ENCODE peak calls at places on chromosomes 13 and 19, in seven cellular contexts. N, C, P, U, Q, Z and F are unnamed samples.

GRCh38 chr19:39133431-39134270 is 8.1 kb downstream of the PAK4 start:
- DNase-seq in P (peak; percentile 46), N (no peak), U (no peak), Q (no peak), Z (peak; percentile 53), C (no peak), F (no peak)

GRCh38 chr13:85798999-85799646 is at the start of gene SLITRK6:
- DNase-seq in N (peak; percentile 58), U (peak; percentile 35), C (peak; percentile 85), Z (peak; percentile 24), Q (no peak), P (peak; percentile 87), F (peak; percentile 83)

GRCh38 chr13:110379905-110380341 is 72.8 kb downstream of the COL4A2 start:
- DNase-seq in Z (peak; percentile 81), U (peak; percentile 58), N (no peak), C (peak; percentile 89), P (peak; percentile 89), Q (peak; percentile 59), F (peak; percentile 74)

GRCh38 chr13:28819748-28820098 is 416 bp upstream of the MTUS2 start:
- DNase-seq in C (peak; percentile 32), Q (peak; percentile 92), P (peak; percentile 77), U (peak; percentile 81), N (peak; percentile 78), Z (peak; percentile 35), F (peak; percentile 49)

GRCh38 chr19:335072-335471 is 9.5 kb downstream of the MIER2 start:
- DNase-seq in N (no peak), Z (no peak), U (no peak), Q (no peak), C (no peak), P (no peak), F (no peak)

GRCh38 chr13:68176486-68176885 is 946.4 kb upstream of the PCDH9 start:
- DNase-seq in Z (no peak), N (no peak), P (no peak), Q (no peak), C (peak; percentile 36), U (no peak), F (peak; percentile 76)

GRCh38 chr13:106378263-106378662 is 157.2 kb downstream of the EFNB2 start:
- DNase-seq in U (no peak), P (no peak), C (no peak), Q (no peak), N (no peak), Z (no peak), F (no peak)

GRCh38 chr19:35006342-35006998 is 6.3 kb downstream of the GRAMD1A start:
- DNase-seq in C (peak; percentile 77), N (no peak), U (no peak), P (no peak), Z (peak; percentile 82), Q (no peak), F (peak; percentile 20)

GRCh38 chr19:21143846-21144245 is 2.0 kb downstream of the ZNF431 start:
- DNase-seq in N (no peak), C (no peak), P (no peak), Z (peak; percentile 80), U (no peak), Q (no peak), F (peak; percentile 3)

GRCh38 chr13:41707192-41707858 is 250.0 kb downstream of the RGCC start:
- DNase-seq in Z (no peak), N (no peak), P (no peak), C (no peak), U (no peak), Q (no peak), F (no peak)

GRCh38 chr19:19661675-19662251 is 1.7 kb downstream of the ATP13A1 start:
- DNase-seq in N (no peak), P (peak; percentile 54), Z (no peak), U (peak; percentile 26), C (no peak), Q (peak; percentile 30), F (no peak)

GRCh38 chr13:35499131-35500051 is 22.9 kb upstream of the MAB21L1 start:
- DNase-seq in N (no peak), U (no peak), P (no peak), Z (no peak), C (no peak), Q (no peak), F (no peak)

GRCh38 chr13:42707003-42707402 is 74.4 kb upstream of the FAM216B start:
- DNase-seq in U (no peak), C (peak; percentile 18), Q (no peak), Z (no peak), N (no peak), P (no peak), F (no peak)

GRCh38 chr13:98267080-98267912 is 90.2 kb upstream of the RNF113B start:
- DNase-seq in Z (peak; percentile 35), Q (no peak), P (no peak), N (no peak), U (no peak), C (peak; percentile 79), F (peak; percentile 74)

GRCh38 chr19:29678484-29679106 is 13.3 kb downstream of the PLEKHF1 start:
- DNase-seq in N (no peak), C (no peak), P (no peak), Q (no peak), Z (no peak), U (no peak), F (no peak)

GRCh38 chr13:109576331-109576813 is 210.0 kb downstream of the IRS2 start:
- DNase-seq in Z (no peak), Q (no peak), C (no peak), N (no peak), U (no peak), P (peak; percentile 4), F (no peak)

GRCh38 chr19:31438401-31439269 is 89.4 kb upstream of the TSHZ3 start:
- DNase-seq in U (no peak), N (no peak), Q (peak; percentile 17), P (no peak), C (no peak), Z (peak; percentile 18), F (no peak)

GRCh38 chr19:31439270-31439573 is 90.0 kb upstream of the TSHZ3 start:
- DNase-seq in N (no peak), Z (no peak), Q (peak; percentile 19), C (no peak), P (no peak), U (no peak), F (no peak)

GRCh38 chr19:31432411-31432810 is 83.2 kb upstream of the TSHZ3 start:
- DNase-seq in Z (no peak), C (no peak), Q (peak; percentile 11), N (no peak), P (no peak), U (no peak), F (no peak)

GRCh38 chr19:31430381-31430780 is 81.1 kb upstream of the TSHZ3 start:
- DNase-seq in Q (peak; percentile 2), U (no peak), Z (peak; percentile 67), C (no peak), N (no peak), P (no peak), F (no peak)

GRCh38 chr19:31436121-31436776 is 87.0 kb upstream of the TSHZ3 start:
- DNase-seq in Q (peak; percentile 24), U (no peak), N (no peak), P (no peak), Z (peak; percentile 58), C (peak; percentile 24), F (peak; percentile 63)
- H3K18ac ChIP-seq in Q (no peak overlapping the region), U (no peak overlapping the region), N (no peak overlapping the region), P (no peak overlapping the region), Z (no peak overlapping the region), C (no peak overlapping the region), F (no peak overlapping the region)

GRCh38 chr13:111584101-111584500 is 263.7 kb downstream of the TEX29 start:
- DNase-seq in Z (no peak), U (no peak), P (no peak), N (no peak), C (no peak), Q (no peak), F (no peak)
- H3K18ac ChIP-seq in Z (no peak overlapping the region), U (no peak overlapping the region), P (no peak overlapping the region), N (no peak overlapping the region), C (no peak overlapping the region), Q (no peak overlapping the region), F (no peak overlapping the region)

GRCh38 chr13:32617112-32617511 is 30.9 kb downstream of the PDS5B start:
- DNase-seq in P (no peak), Z (no peak), C (no peak), Q (no peak), U (no peak), N (no peak), F (no peak)
- H3K18ac ChIP-seq in P (no peak overlapping the region), Z (no peak overlapping the region), C (no peak overlapping the region), Q (no peak overlapping the region), U (no peak overlapping the region), N (no peak overlapping the region), F (no peak overlapping the region)

GRCh38 chr13:114068723-114069322 is 63.6 kb downstream of the RASA3 start:
- DNase-seq in N (no peak), Z (no peak), C (peak; percentile 77), Q (no peak), U (no peak), P (peak; percentile 81), F (peak; percentile 86)

GRCh38 chr13:114067381-114067885 is 65.0 kb downstream of the RASA3 start:
- DNase-seq in P (no peak), Z (no peak), Q (no peak), C (peak; percentile 68), N (no peak), U (no peak), F (peak; percentile 61)

GRCh38 chr13:114066956-114067355 is 65.5 kb downstream of the RASA3 start:
- DNase-seq in C (no peak), Z (no peak), U (no peak), N (no peak), P (no peak), Q (no peak), F (no peak)

GRCh38 chr13:114069376-114070097 is 62.9 kb downstream of the RASA3 start:
- DNase-seq in Q (no peak), U (no peak), P (no peak), Z (no peak), C (no peak), N (no peak), F (no peak)

GRCh38 chr13:114067886-114068722 is 64.3 kb downstream of the RASA3 start:
- DNase-seq in U (no peak), P (no peak), Q (no peak), N (no peak), C (no peak), Z (no peak), F (no peak)
- H3K18ac ChIP-seq in U (no peak overlapping the region), P (no peak overlapping the region), Q (no peak overlapping the region), N (peak overlapping the region; percentile 57), C (peak overlapping the region; percentile 77), Z (peak overlapping the region; percentile 41), F (peak overlapping the region; percentile 94)

DNA sequence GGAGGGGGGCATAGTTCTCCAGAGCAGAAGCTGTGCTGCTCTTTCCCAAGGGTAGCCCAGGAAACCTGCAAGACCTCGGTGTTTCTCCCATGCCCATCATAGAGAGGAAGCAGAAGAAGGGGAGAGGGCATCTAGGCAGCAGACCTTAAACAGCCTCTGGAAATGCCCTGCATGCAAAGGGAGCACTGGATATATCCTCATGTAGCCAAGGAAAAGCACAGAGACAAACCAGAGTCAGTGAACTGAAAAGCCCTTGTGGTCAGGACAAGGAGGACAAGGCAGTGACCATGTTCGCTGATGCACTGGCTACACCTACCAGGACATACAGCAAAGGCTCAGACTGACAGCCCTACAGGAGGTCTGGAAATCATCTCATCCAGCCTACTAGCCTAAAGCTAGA is 4.2 kb upstream of the TBC1D4 start:
- DNase-seq in N (no peak), U (peak; percentile 35), P (peak; percentile 57), C (no peak), Q (no peak), Z (no peak), F (no peak)
- H3K18ac ChIP-seq in N (peak overlapping the region; percentile 44), U (no peak overlapping the region), P (peak overlapping the region; percentile 4), C (no peak overlapping the region), Q (peak overlapping the region; percentile 26), Z (no peak overlapping the region), F (no peak overlapping the region)